ENCODE peak calls at places on chromosomes 2 and 18, in four cellular contexts. E is HCT116, H is hepatocyte, R is psoas muscle. Y is an unnamed sample.

GRCh38 chr18:79197531-79197930 is 128.3 kb downstream of the ATP9B start:
- DNase-seq in R (no peak), E (no peak), H (no peak), Y (no peak)

GRCh38 chr2:105746177-105747080 is 1.7 kb downstream of the NCK2 start:
- DNase-seq in R (peak), H (peak), E (no peak), Y (no peak)

GRCh38 chr18:52607985-52608384 is 268.0 kb downstream of the DCC start:
- DNase-seq in H (no peak), E (no peak), R (no peak), Y (no peak)

GRCh38 chr2:218028562-218029348 is 26.0 kb upstream of the TNS1 start:
- DNase-seq in H (no peak), R (no peak), E (no peak), Y (no peak)

GRCh38 chr2:201661366-201661765 is 18.1 kb upstream of the TMEM237 start:
- DNase-seq in H (no peak), R (no peak), E (no peak), Y (no peak)

GRCh38 chr2:10378189-10378588 is 69.9 kb downstream of the ODC1 start:
- DNase-seq in E (no peak), R (no peak), H (no peak), Y (no peak)

GRCh38 chr2:130865401-130865800 is 28.7 kb downstream of the ARHGEF4 start:
- DNase-seq in E (no peak), H (no peak), R (no peak), Y (no peak)

GRCh38 chr18:74244554-74244953 is 47.2 kb downstream of the CYB5A start:
- DNase-seq in H (no peak), R (no peak), E (no peak), Y (no peak)

GRCh38 chr18:66990909-66991308 is 387.0 kb upstream of the CDH19 start:
- DNase-seq in R (no peak), H (no peak), E (no peak), Y (no peak)

GRCh38 chr18:74485860-74486849 is 10.0 kb upstream of the CNDP2 start:
- DNase-seq in R (no peak), E (no peak), H (no peak), Y (no peak)

GRCh38 chr2:185628985-185629384 is 109.6 kb upstream of the FSIP2 start:
- DNase-seq in E (peak), H (no peak), R (no peak), Y (no peak)

GRCh38 chr2:237731663-237732062 is 66.9 kb upstream of the RBM44 start:
- DNase-seq in E (peak), R (no peak), H (peak), Y (peak)

GRCh38 chr2:44705851-44706555 is 235.5 kb upstream of the SIX3 start:
- DNase-seq in R (no peak), E (no peak), H (no peak), Y (no peak)

GRCh38 chr2:128577141-128577930 is 258.7 kb upstream of the HS6ST1 start:
- DNase-seq in H (no peak), E (no peak), R (no peak), Y (no peak)

GRCh38 chr2:230797515-230798495 is 66.9 kb upstream of the ITM2C start:
- DNase-seq in E (no peak), R (no peak), H (no peak), Y (no peak)

GRCh38 chr18:51250006-51250405 is 52.5 kb upstream of the MEX3C start:
- DNase-seq in R (no peak), H (no peak), E (no peak), Y (no peak)

GRCh38 chr2:105438104-105438929 is 39.5 kb upstream of the FHL2 start:
- DNase-seq in R (peak), E (no peak), H (peak), Y (no peak)

GRCh38 chr2:175401956-175402469 is 220.5 kb upstream of the ATP5MC3 start:
- DNase-seq in E (no peak), R (no peak), H (no peak), Y (no peak)

GRCh38 chr2:20132990-20133535 is 81.6 kb upstream of the LAPTM4A start:
- DNase-seq in E (no peak), H (no peak), R (no peak), Y (no peak)

GRCh38 chr2:172986040-172986439 is 89.6 kb upstream of the MAP3K20 start:
- DNase-seq in R (no peak), E (no peak), H (no peak), Y (no peak)

GRCh38 chr2:212157011-212157410 is 381.6 kb downstream of the ERBB4 start:
- DNase-seq in H (no peak), R (no peak), E (no peak), Y (no peak)

GRCh38 chr2:145744541-145745386 is 1224.8 kb upstream of the ZEB2 start:
- DNase-seq in R (no peak), H (peak), E (no peak), Y (peak)

GRCh38 chr18:8795586-8795985 is 90.2 kb downstream of the MTCL1 start:
- DNase-seq in E (no peak), R (no peak), H (no peak), Y (no peak)

GRCh38 chr18:8792688-8793316 is 87.4 kb downstream of the MTCL1 start:
- DNase-seq in R (no peak), E (no peak), H (no peak), Y (no peak)

GRCh38 chr18:8797206-8797605 is 91.8 kb downstream of the MTCL1 start:
- DNase-seq in R (no peak), H (no peak), E (no peak), Y (no peak)

GRCh38 chr18:8793445-8794132 is 88.2 kb downstream of the MTCL1 start:
- DNase-seq in H (no peak), E (no peak), R (no peak), Y (no peak)

GRCh38 chr18:8794133-8794986 is 89.0 kb downstream of the MTCL1 start:
- DNase-seq in E (peak), H (no peak), R (no peak), Y (peak)
- H3K27ac ChIP-seq in E (peak), H (peak), R (no peak), Y (no peak)

GRCh38 chr2:205273148-205273547 is 409.2 kb upstream of the NRP2 start:
- DNase-seq in R (no peak), H (no peak), E (no peak), Y (no peak)

GRCh38 chr2:205273627-205274026 is 408.7 kb upstream of the NRP2 start:
- DNase-seq in R (no peak), H (peak), E (no peak), Y (peak)

GRCh38 chr2:205274801-205275200 is 407.5 kb upstream of the NRP2 start:
- DNase-seq in H (no peak), E (no peak), R (no peak), Y (no peak)

GRCh38 chr2:205280630-205281225 is 401.6 kb upstream of the NRP2 start:
- DNase-seq in E (no peak), R (no peak), H (no peak), Y (no peak)

GRCh38 chr2:205276071-205276777 is 406.1 kb upstream of the NRP2 start:
- DNase-seq in R (no peak), E (no peak), H (no peak), Y (no peak)
- H3K27ac ChIP-seq in R (no peak), E (no peak), H (no peak), Y (no peak)

DNA sequence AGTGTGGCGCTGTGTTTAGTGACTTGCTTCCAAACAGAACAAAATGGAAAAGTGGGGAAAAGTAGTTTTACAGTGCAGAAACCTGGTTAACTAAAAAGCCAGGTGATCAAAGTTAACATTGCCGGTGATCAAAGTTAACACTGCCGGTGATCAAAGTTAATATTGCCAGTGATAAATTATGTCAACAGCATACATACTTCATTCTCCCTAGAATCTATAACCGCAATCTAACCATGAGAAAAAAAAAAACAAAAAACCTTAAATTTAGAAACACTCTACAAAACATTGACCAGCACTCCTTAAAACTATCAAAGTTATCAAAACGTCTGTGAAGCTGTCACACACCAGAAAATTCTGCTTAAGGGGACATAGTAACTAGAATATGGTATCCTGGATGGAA is 18.6 kb downstream of the MAP4K3 start:
- DNase-seq in R (no peak), E (no peak), H (no peak), Y (no peak)
- H3K27ac ChIP-seq in R (no peak), E (no peak), H (no peak), Y (no peak)

DNA sequence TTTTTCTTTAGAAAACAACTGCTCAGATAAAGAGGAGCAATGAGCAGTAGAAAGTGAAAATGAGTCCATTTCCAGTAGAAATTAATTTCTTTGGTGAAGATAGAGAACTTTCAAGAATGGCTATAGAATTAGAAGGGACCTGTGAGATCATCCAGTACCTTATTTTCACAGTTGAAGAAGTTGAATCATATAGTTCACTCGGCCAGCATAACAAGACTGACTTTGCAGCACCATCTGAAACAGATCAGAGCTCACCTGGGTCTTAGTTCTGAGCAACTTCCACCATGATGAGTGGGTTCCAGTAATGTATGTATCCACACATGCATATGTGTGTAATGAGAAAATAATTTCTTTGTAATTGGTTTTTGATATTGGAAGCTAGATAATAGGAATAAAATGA is 58.6 kb downstream of the CERS6 start:
- DNase-seq in H (no peak), R (no peak), E (no peak), Y (no peak)
- H3K27ac ChIP-seq in H (no peak), R (no peak), E (no peak), Y (no peak)